ENCODE peak calls at places on chromosomes 1 and 21, in four cellular contexts. E is K562, Q is SK-N-SH, P is HepG2. W is an unnamed sample.

GRCh38 chr21:35016517-35017188 is 32.4 kb downstream of the RUNX1 start:
- DNase-seq in E (no peak), Q (no peak), P (no peak), W (no peak)

GRCh38 chr1:14296795-14297194 is 301.7 kb upstream of the KAZN start:
- DNase-seq in E (no peak), Q (no peak), P (no peak), W (no peak)

GRCh38 chr1:39788758-39789570 is at the start of gene BMP8B:
- DNase-seq in E (peak; percentile 99), Q (peak; percentile 98), P (no peak), W (peak; percentile 60)

GRCh38 chr1:87203890-87204289 is 124.8 kb upstream of the LMO4 start:
- DNase-seq in E (no peak), Q (no peak), P (no peak), W (no peak)

GRCh38 chr1:87869563-87869962 is 540.9 kb downstream of the LMO4 start:
- DNase-seq in E (no peak), Q (no peak), P (peak; percentile 1), W (no peak)

GRCh38 chr1:110170726-110171125 is 20.4 kb downstream of the SLC6A17 start:
- DNase-seq in E (no peak), Q (no peak), P (no peak), W (no peak)

GRCh38 chr1:87113313-87113712 is 198.9 kb downstream of the HS2ST1 start:
- DNase-seq in E (no peak), Q (no peak), P (no peak), W (no peak)

GRCh38 chr1:228101614-228101993 is 1.5 kb downstream of the C1orf35 start:
- DNase-seq in E (no peak), Q (no peak), P (no peak), W (no peak)

GRCh38 chr1:24724345-24725208 is 20.7 kb upstream of the CLIC4 start:
- DNase-seq in E (peak; percentile 74), Q (no peak), P (peak; percentile 96), W (peak; percentile 41)

GRCh38 chr1:67135354-67135753 is 584 bp upstream of the C1orf141 start:
- DNase-seq in E (no peak), Q (no peak), P (no peak), W (no peak)

GRCh38 chr1:245285168-245285567 is 130.4 kb downstream of the KIF26B start:
- DNase-seq in E (no peak), Q (no peak), P (no peak), W (no peak)

GRCh38 chr1:212002536-212002935 is 32.8 kb downstream of the INTS7 start:
- DNase-seq in E (no peak), Q (no peak), P (no peak), W (no peak)

GRCh38 chr1:21666572-21667320 is 2.4 kb downstream of the RAP1GAP start:
- DNase-seq in E (no peak), Q (no peak), P (peak; percentile 52), W (no peak)

GRCh38 chr1:172779501-172779900 is 120.6 kb downstream of the FASLG start:
- DNase-seq in E (no peak), Q (no peak), P (no peak), W (no peak)

GRCh38 chr1:15196069-15196468 is 42.5 kb downstream of the TMEM51 start:
- DNase-seq in E (no peak), Q (no peak), P (no peak), W (no peak)

GRCh38 chr1:6351480-6352137 is 42.0 kb downstream of the ACOT7 start:
- DNase-seq in E (no peak), Q (no peak), P (no peak), W (no peak)

GRCh38 chr1:185483647-185484450 is 166.8 kb upstream of the IVNS1ABP start:
- DNase-seq in E (no peak), Q (no peak), P (no peak), W (no peak)

GRCh38 chr21:30227633-30228404 is 11.9 kb upstream of the CLDN8 start:
- DNase-seq in E (no peak), Q (no peak), P (no peak), W (no peak)

GRCh38 chr1:234533975-234534876 is 55.2 kb upstream of the TARBP1 start:
- DNase-seq in E (no peak), Q (peak; percentile 58), P (no peak), W (no peak)

GRCh38 chr1:24980836-24981631 is 51.0 kb upstream of the RUNX3 start:
- DNase-seq in E (no peak), Q (no peak), P (no peak), W (no peak)

GRCh38 chr1:74465193-74465681 is 47.2 kb downstream of the LRRC53 start:
- DNase-seq in E (no peak), Q (no peak), P (no peak), W (no peak)

GRCh38 chr1:235327559-235328270 is at the start of gene ARID4B:
- DNase-seq in E (peak; percentile 94), Q (peak; percentile 95), P (no peak), W (peak; percentile 68)

GRCh38 chr1:232529747-232530146 is 100.2 kb downstream of the SIPA1L2 start:
- DNase-seq in E (no peak), Q (no peak), P (no peak), W (no peak)

GRCh38 chr21:28439246-28439645 is 553.4 kb downstream of the LTN1 start:
- DNase-seq in E (no peak), Q (no peak), P (no peak), W (no peak)

GRCh38 chr1:35931424-35932157 is 686 bp downstream of the AGO3 start:
- DNase-seq in E (no peak), Q (peak; percentile 22), P (peak; percentile 3), W (no peak)

GRCh38 chr1:171985639-171986038 is 144.3 kb downstream of the DNM3 start:
- DNase-seq in E (peak; percentile 21), Q (peak; percentile 17), P (no peak), W (no peak)

GRCh38 chr1:15684042-15684461 is at the start of gene PLEKHM2:
- DNase-seq in E (peak; percentile 88), Q (peak; percentile 93), P (no peak), W (no peak)

GRCh38 chr1:86705633-86705985 is 1.2 kb downstream of the SH3GLB1 start:
- DNase-seq in E (no peak), Q (no peak), P (no peak), W (no peak)

GRCh38 chr1:223531742-223532341 is 133.7 kb downstream of the CAPN8 start:
- DNase-seq in E (peak; percentile 60), Q (peak; percentile 59), P (peak; percentile 41), W (peak; percentile 86)

GRCh38 chr1:13593511-13594131 is 10.0 kb downstream of the PDPN start:
- DNase-seq in E (no peak), Q (no peak), P (no peak), W (peak; percentile 41)

GRCh38 chr1:115373305-115373704 is 35.3 kb upstream of the NGF start:
- DNase-seq in E (no peak), Q (no peak), P (no peak), W (no peak)

GRCh38 chr1:9787702-9788101 is 36.1 kb downstream of the CLSTN1 start:
- DNase-seq in E (no peak), Q (no peak), P (no peak), W (no peak)
- TF ChIP-seq FOXJ3 in E (no peak), Q (no peak), P (no peak), W (no peak)

DNA sequence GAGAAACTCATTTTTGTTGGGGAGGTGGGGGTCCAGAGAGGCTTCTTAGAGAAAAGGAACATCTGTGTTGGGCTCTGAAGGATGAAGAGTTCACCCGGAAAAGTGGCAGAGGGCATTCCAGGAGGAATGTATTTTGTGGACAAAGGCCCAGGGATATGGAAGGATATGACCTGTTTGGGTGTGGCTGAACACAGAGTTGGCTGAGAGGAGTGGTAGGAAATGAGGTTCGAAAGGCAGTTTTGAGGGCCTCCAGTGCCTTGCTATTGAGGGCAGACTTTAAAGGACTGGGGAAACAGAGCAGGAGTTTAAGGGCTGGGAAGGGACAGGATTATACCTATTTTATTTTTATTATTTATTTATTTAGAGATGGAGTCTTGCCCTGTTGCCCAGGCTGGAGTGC is 27.3 kb upstream of the WASF2 start:
- DNase-seq in E (no peak), Q (no peak), P (no peak), W (no peak)
- TF ChIP-seq FOXJ3 in E (no peak), Q (no peak), P (no peak), W (no peak)

GRCh38 chr1:167517535-167518330 is 596 bp downstream of the CD247 start:
- DNase-seq in E (peak; percentile 84), Q (no peak), P (no peak), W (no peak)

GRCh38 chr1:167516404-167517388 is 1.6 kb downstream of the CD247 start:
- DNase-seq in E (no peak), Q (no peak), P (no peak), W (no peak)

GRCh38 chr1:167515893-167516321 is 2.4 kb downstream of the CD247 start:
- DNase-seq in E (no peak), Q (no peak), P (no peak), W (no peak)

GRCh38 chr1:167520711-167521206 is 2.4 kb upstream of the CD247 start:
- DNase-seq in E (no peak), Q (no peak), P (no peak), W (no peak)

DNA sequence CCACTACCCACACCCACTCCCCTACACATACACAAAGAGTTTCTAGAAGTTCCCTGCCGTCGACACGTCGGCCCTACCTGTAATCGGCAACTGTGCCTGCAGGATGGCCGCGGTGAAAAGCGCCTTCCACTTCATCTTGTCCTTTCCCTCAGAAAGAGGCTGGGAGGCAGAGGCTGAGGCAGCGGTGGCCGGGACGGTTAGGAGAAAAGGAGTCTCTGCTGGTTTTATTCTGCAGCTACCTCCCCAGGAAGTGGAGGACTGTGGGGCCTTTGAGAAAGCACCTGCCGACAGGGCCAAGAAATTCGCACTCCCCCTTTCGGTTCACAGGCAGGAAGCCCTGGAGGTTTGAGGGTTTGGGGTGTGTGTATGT is at the start of gene CD247:
- DNase-seq in E (no peak), Q (no peak), P (no peak), W (no peak)
- TF ChIP-seq FOXJ3 in E (no peak), Q (no peak), P (no peak), W (no peak)

GRCh38 chr1:248924696-248925532 is 18.9 kb downstream of the PGBD2 start:
- DNase-seq in E (no peak), Q (peak; percentile 74), P (peak; percentile 61), W (peak; percentile 36)
- TF ChIP-seq FOXJ3 in E (no peak), Q (no peak), P (no peak), W (no peak)

GRCh38 chr21:37711294-37711844 is 204.9 kb downstream of the KCNJ6 start:
- DNase-seq in E (no peak), Q (peak; percentile 39), P (no peak), W (no peak)
- TF ChIP-seq FOXJ3 in E (no peak), Q (no peak), P (no peak), W (no peak)